ENCODE peak calls at places on chromosomes 3 and 15, in ten cellular contexts. C, G, S, B, D, W, T, Y, N and U are unnamed samples.
A peak's percentile ranks its signal among the peaks of the same experiment; 100 is the strongest.

GRCh38 chr15:68517285-68517711 is 61.5 kb upstream of the CORO2B start:
- DNase-seq in C (no peak), G (no peak), S (no peak), B (peak; percentile 79), D (peak; percentile 65), W (no peak), T (no peak), Y (no peak), N (no peak), U (no peak)

GRCh38 chr3:9420850-9421549 is 23.6 kb downstream of the SETD5 start:
- DNase-seq in C (no peak), G (no peak), S (no peak), B (no peak), D (no peak), W (no peak), T (no peak), Y (no peak), N (peak; percentile 45), U (no peak)

GRCh38 chr3:188323067-188323842 is 169.3 kb downstream of the LPP start:
- DNase-seq in C (no peak), G (peak; percentile 74), S (no peak), B (no peak), D (no peak), W (no peak), T (no peak), Y (no peak), N (no peak), U (no peak)

GRCh38 chr3:148758303-148758884 is 60.7 kb downstream of the AGTR1 start:
- DNase-seq in C (no peak), G (no peak), S (no peak), B (no peak), D (no peak), W (no peak), T (no peak), Y (no peak), N (no peak), U (no peak)

GRCh38 chr3:56952846-56953245 is 107.6 kb upstream of the SPATA12 start:
- DNase-seq in C (no peak), G (no peak), S (no peak), B (no peak), D (no peak), W (no peak), T (no peak), Y (no peak), N (no peak), U (no peak)

GRCh38 chr3:120418866-120419490 is 31.8 kb downstream of the FSTL1 start:
- DNase-seq in C (peak; percentile 45), G (peak; percentile 12), S (peak; percentile 63), B (no peak), D (peak; percentile 64), W (peak; percentile 70), T (peak; percentile 87), Y (no peak), N (peak; percentile 45), U (peak; percentile 31)

GRCh38 chr3:160929595-160929994 is 173.6 kb downstream of the PPM1L start:
- DNase-seq in C (peak; percentile 46), G (no peak), S (no peak), B (no peak), D (no peak), W (no peak), T (peak; percentile 1), Y (no peak), N (peak; percentile 23), U (peak; percentile 28)

GRCh38 chr15:94272251-94272898 is 41.0 kb downstream of the MCTP2 start:
- DNase-seq in C (no peak), G (peak; percentile 5), S (no peak), B (no peak), D (no peak), W (no peak), T (no peak), Y (no peak), N (no peak), U (no peak)

GRCh38 chr15:39213385-39213840 is 367.5 kb upstream of the THBS1 start:
- DNase-seq in C (peak; percentile 40), G (no peak), S (peak; percentile 100), B (peak; percentile 85), D (peak; percentile 75), W (no peak), T (no peak), Y (peak; percentile 69), N (peak; percentile 99), U (peak; percentile 98)

GRCh38 chr3:557972-558371 is 361.4 kb downstream of the CHL1 start:
- DNase-seq in C (no peak), G (no peak), S (no peak), B (no peak), D (no peak), W (no peak), T (no peak), Y (no peak), N (no peak), U (no peak)

GRCh38 chr3:114499986-114500385 is 206.2 kb downstream of the TIGIT start:
- DNase-seq in C (no peak), G (peak; percentile 59), S (no peak), B (no peak), D (no peak), W (no peak), T (no peak), Y (no peak), N (no peak), U (peak; percentile 39)

GRCh38 chr3:8052599-8053185 is 448.9 kb upstream of the LMCD1 start:
- DNase-seq in C (peak; percentile 27), G (no peak), S (no peak), B (no peak), D (no peak), W (no peak), T (no peak), Y (no peak), N (no peak), U (no peak)

GRCh38 chr3:126103121-126104027 is 19.4 kb upstream of the SLC41A3 start:
- DNase-seq in C (no peak), G (no peak), S (no peak), B (peak; percentile 82), D (peak; percentile 75), W (no peak), T (no peak), Y (peak; percentile 57), N (no peak), U (no peak)

GRCh38 chr15:50872832-50873231 is 35.7 kb upstream of the AP4E1 start:
- DNase-seq in C (no peak), G (no peak), S (no peak), B (no peak), D (no peak), W (no peak), T (no peak), Y (no peak), N (no peak), U (no peak)

GRCh38 chr3:5035113-5035512 is 55.9 kb downstream of the BHLHE40 start:
- DNase-seq in C (no peak), G (no peak), S (no peak), B (no peak), D (no peak), W (no peak), T (no peak), Y (no peak), N (no peak), U (no peak)

GRCh38 chr15:70166506-70167087 is 68.9 kb upstream of the TLE3 start:
- DNase-seq in C (no peak), G (no peak), S (no peak), B (no peak), D (no peak), W (no peak), T (no peak), Y (no peak), N (no peak), U (no peak)

GRCh38 chr3:170465935-170466334 is 47.3 kb downstream of the CLDN11 start:
- DNase-seq in C (no peak), G (no peak), S (no peak), B (no peak), D (no peak), W (no peak), T (no peak), Y (no peak), N (peak; percentile 23), U (no peak)

GRCh38 chr3:84692261-84692660 is 266.5 kb upstream of the CADM2 start:
- DNase-seq in C (no peak), G (no peak), S (no peak), B (no peak), D (no peak), W (no peak), T (peak; percentile 1), Y (no peak), N (no peak), U (no peak)

GRCh38 chr3:127050733-127051132 is 67.8 kb downstream of the PLXNA1 start:
- DNase-seq in C (no peak), G (no peak), S (no peak), B (no peak), D (no peak), W (no peak), T (no peak), Y (no peak), N (no peak), U (no peak)

GRCh38 chr3:134004841-134005240 is 24.9 kb downstream of the SLCO2A1 start:
- DNase-seq in C (no peak), G (no peak), S (no peak), B (no peak), D (no peak), W (no peak), T (no peak), Y (no peak), N (no peak), U (no peak)

GRCh38 chr15:62935300-62936081 is 107.1 kb upstream of the TPM1 start:
- DNase-seq in C (no peak), G (no peak), S (no peak), B (peak; percentile 78), D (no peak), W (no peak), T (no peak), Y (peak; percentile 43), N (no peak), U (no peak)

GRCh38 chr3:159169828-159170227 is 368.0 kb downstream of the MFSD1 start:
- DNase-seq in C (no peak), G (no peak), S (no peak), B (no peak), D (no peak), W (peak; percentile 39), T (no peak), Y (no peak), N (peak; percentile 80), U (peak; percentile 53)

GRCh38 chr3:117725314-117725713 is 1015.7 kb downstream of the TUSC7 start:
- DNase-seq in C (no peak), G (no peak), S (no peak), B (no peak), D (no peak), W (no peak), T (no peak), Y (no peak), N (no peak), U (no peak)

GRCh38 chr3:169923189-169923588 is 11.8 kb downstream of the SAMD7 start:
- DNase-seq in C (peak; percentile 83), G (no peak), S (no peak), B (no peak), D (no peak), W (no peak), T (peak; percentile 95), Y (no peak), N (no peak), U (no peak)

GRCh38 chr3:52820741-52821140 is 9.7 kb downstream of the ITIH4 start:
- DNase-seq in C (no peak), G (no peak), S (peak; percentile 38), B (no peak), D (peak; percentile 88), W (no peak), T (no peak), Y (peak; percentile 84), N (peak; percentile 22), U (no peak)

GRCh38 chr3:123935830-123936229 is 25.2 kb downstream of the CCDC14 start:
- DNase-seq in C (no peak), G (no peak), S (no peak), B (no peak), D (no peak), W (no peak), T (no peak), Y (no peak), N (no peak), U (no peak)

GRCh38 chr15:80480909-80481308 is 76.7 kb downstream of the ARNT2 start:
- DNase-seq in C (peak; percentile 53), G (no peak), S (peak; percentile 30), B (peak; percentile 87), D (no peak), W (no peak), T (no peak), Y (no peak), N (peak; percentile 97), U (peak; percentile 96)

GRCh38 chr15:47431501-47431900 is 285.8 kb upstream of the SEMA6D start:
- DNase-seq in C (no peak), G (no peak), S (no peak), B (no peak), D (no peak), W (no peak), T (no peak), Y (no peak), N (peak; percentile 83), U (peak; percentile 98)